ENCODE peak calls at places on chromosome 13, in four cellular contexts. Z is H1, D is HepG2, V is K562. A is an unnamed sample.
A peak's percentile ranks its signal among the peaks of the same experiment; 100 is the strongest.

GRCh38 chr13:91105270-91105669 is 242.2 kb upstream of the MIR17HG start:
- DNase-seq in D (no peak), V (no peak), Z (no peak), A (no peak)

GRCh38 chr13:32824061-32824460 is 192.2 kb upstream of the KL start:
- DNase-seq in D (no peak), Z (no peak), V (no peak), A (no peak)

GRCh38 chr13:110448230-110448629 is 113.3 kb downstream of the RAB20 start:
- DNase-seq in V (no peak), Z (no peak), D (no peak), A (no peak)

GRCh38 chr13:30830638-30830965 is 75.5 kb upstream of the MEDAG start:
- DNase-seq in V (no peak), Z (no peak), D (no peak), A (no peak)

GRCh38 chr13:61148691-61149332 is 266.8 kb downstream of the PCDH20 start:
- DNase-seq in Z (no peak), D (no peak), V (no peak), A (no peak)

GRCh38 chr13:29964181-29964845 is 113.9 kb upstream of the UBL3 start:
- DNase-seq in D (no peak), V (peak; percentile 3), Z (no peak), A (peak; percentile 86)

GRCh38 chr13:29505950-29506349 is 89.5 kb downstream of the SLC7A1 start:
- DNase-seq in V (no peak), D (no peak), Z (no peak), A (no peak)

GRCh38 chr13:39324806-39325311 is 278.1 kb downstream of the LHFPL6 start:
- DNase-seq in Z (no peak), V (no peak), D (no peak), A (no peak)

GRCh38 chr13:46492946-46493345 is 60.0 kb upstream of the LRCH1 start:
- DNase-seq in Z (no peak), V (peak; percentile 41), D (peak; percentile 22), A (peak; percentile 77)

GRCh38 chr13:29369060-29369743 is 226.3 kb downstream of the SLC7A1 start:
- DNase-seq in V (peak; percentile 18), Z (no peak), D (peak; percentile 44), A (peak; percentile 81)

GRCh38 chr13:46721054-46721453 is 75.9 kb downstream of the ESD start:
- DNase-seq in Z (no peak), V (peak; percentile 50), D (peak; percentile 33), A (peak; percentile 73)

GRCh38 chr13:101529419-101529818 is 76.9 kb downstream of the ITGBL1 start:
- DNase-seq in V (no peak), D (no peak), Z (no peak), A (no peak)

GRCh38 chr13:109786457-109787134 is at the start of gene IRS2:
- DNase-seq in V (peak; percentile 91), Z (peak; percentile 89), D (no peak), A (peak; percentile 93)

GRCh38 chr13:106349080-106349841 is 186.2 kb downstream of the EFNB2 start:
- DNase-seq in D (no peak), Z (peak; percentile 57), V (no peak), A (peak; percentile 62)

GRCh38 chr13:114080739-114081561 is 51.5 kb downstream of the RASA3 start:
- DNase-seq in V (no peak), D (no peak), Z (no peak), A (no peak)

GRCh38 chr13:49652691-49653305 is 24.5 kb downstream of the ARL11 start:
- DNase-seq in D (peak; percentile 70), Z (peak; percentile 52), V (peak; percentile 64), A (peak; percentile 85)

GRCh38 chr13:94701313-94702180 is 10.8 kb downstream of the SOX21 start:
- DNase-seq in Z (peak; percentile 60), D (no peak), V (no peak), A (peak; percentile 43)

GRCh38 chr13:27172495-27172842 is 858 bp upstream of the USP12 start:
- DNase-seq in V (peak; percentile 40), Z (no peak), D (no peak), A (no peak)
- H3K27ac ChIP-seq in V (peak overlapping the region; percentile 83), Z (no peak overlapping the region), D (no peak overlapping the region), A (peak overlapping the region; percentile 92)

DNA sequence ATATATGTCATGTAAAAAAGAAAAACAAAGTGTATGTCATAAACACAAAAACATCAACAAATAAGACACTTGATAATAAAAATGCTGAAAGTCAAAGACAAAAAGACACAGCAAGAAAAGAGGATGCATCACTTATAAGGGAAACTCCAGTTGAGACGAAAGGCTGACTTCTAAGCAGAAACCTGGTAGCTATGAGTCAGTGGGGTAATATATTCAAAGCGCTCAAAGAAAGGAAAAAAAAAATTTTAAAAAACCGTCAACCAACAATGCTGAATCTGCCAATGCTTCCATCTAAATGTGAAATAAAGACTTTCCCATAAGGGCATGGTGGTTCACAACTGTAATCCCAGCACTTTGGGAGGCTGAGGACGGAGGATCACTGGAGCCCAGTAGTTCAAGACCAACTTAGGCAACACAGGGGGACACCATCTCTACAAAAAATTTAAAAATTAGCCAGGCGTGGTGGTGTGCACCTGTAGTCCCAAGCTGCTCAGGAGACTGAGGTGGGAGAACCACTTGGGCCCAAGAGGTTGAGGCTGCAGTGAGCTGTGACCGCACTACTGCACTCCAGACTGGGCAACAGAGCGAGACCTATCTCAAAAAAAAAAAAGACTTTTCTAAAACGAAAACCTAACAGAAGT is 24.0 kb downstream of the USP12 start:
- DNase-seq in V (no peak), D (no peak), Z (no peak), A (no peak)
- TF ChIP-seq CREB1 in V (no peak), D (no peak), Z (no peak), A (no peak)

GRCh38 chr13:36920612-36921185 is 661 bp upstream of the SMAD9 start:
- DNase-seq in D (no peak), V (no peak), Z (no peak), A (peak; percentile 38)
- H3K4me3 ChIP-seq in D (peak overlapping the region; percentile 44), V (no peak overlapping the region), Z (peak overlapping the region; percentile 37), A (peak overlapping the region; percentile 62)

GRCh38 chr13:97272526-97272925 is 50.4 kb downstream of the MBNL2 start:
- DNase-seq in D (no peak), Z (no peak), V (no peak), A (no peak)
- H3K27ac ChIP-seq in D (peak overlapping the region; percentile 86), Z (no peak overlapping the region), V (no peak overlapping the region), A (no peak overlapping the region)

DNA sequence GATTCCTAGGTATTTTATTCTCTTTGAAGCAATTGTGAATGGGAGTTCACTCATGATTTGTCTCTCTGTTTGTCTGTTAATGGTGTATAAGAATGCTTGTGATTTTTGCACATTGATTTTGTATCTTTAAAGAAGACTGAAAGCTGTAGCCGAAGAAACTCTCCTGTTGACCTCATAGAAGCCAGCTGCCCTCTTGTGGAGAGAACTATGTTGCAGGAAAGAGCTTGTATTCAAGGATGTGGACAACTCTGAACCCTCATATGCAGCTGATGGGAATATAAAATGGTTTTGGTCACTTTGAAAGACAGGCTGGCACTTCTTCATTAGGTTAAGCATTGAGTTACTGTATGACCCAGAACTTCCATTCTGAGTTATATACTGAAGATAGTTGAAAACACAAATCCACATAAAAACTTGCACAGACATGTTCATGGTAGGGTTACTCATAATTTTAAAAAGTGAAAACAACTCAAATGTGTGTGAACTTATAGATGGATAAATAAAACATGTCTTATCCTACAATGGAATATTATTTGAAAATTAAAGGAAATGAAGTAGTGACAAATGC is 65.8 kb upstream of the SLITRK6 start:
- DNase-seq in Z (no peak), D (peak; percentile 6), V (peak; percentile 1), A (peak; percentile 78)
- TF ChIP-seq CREB1 in Z (no peak), D (no peak), V (no peak), A (no peak)

GRCh38 chr13:36028359-36028758 is 102.8 kb downstream of the DCLK1 start:
- DNase-seq in V (no peak), Z (no peak), D (no peak), A (no peak)

GRCh38 chr13:36030670-36031331 is 100.4 kb downstream of the DCLK1 start:
- DNase-seq in Z (no peak), V (no peak), D (no peak), A (peak; percentile 27)

GRCh38 chr13:36031490-36031889 is 99.7 kb downstream of the DCLK1 start:
- DNase-seq in Z (no peak), D (no peak), V (no peak), A (no peak)

GRCh38 chr13:36026556-36026955 is 104.6 kb downstream of the DCLK1 start:
- DNase-seq in Z (no peak), D (no peak), V (no peak), A (no peak)

DNA sequence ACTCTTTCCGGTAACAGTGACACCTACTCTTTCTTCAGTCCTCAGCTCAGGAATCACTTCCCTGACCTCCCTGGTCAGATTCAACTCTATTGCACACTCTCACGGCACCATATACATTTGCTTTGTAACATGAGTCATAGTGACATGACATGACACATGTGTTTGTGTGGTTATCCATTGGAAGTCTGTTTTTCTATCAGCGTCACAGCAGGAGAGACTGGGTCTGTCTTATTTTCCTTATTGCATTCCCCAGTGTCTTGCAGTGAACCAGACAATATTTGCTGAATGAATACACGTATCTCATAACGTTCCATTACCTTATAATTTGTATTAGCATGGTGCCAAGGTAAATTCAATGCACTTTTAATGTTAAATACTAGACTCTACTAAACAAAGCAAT is 102.0 kb downstream of the DCLK1 start:
- DNase-seq in D (no peak), Z (no peak), V (no peak), A (no peak)
- H3K4me3 ChIP-seq in D (no peak overlapping the region), Z (no peak overlapping the region), V (no peak overlapping the region), A (no peak overlapping the region)

DNA sequence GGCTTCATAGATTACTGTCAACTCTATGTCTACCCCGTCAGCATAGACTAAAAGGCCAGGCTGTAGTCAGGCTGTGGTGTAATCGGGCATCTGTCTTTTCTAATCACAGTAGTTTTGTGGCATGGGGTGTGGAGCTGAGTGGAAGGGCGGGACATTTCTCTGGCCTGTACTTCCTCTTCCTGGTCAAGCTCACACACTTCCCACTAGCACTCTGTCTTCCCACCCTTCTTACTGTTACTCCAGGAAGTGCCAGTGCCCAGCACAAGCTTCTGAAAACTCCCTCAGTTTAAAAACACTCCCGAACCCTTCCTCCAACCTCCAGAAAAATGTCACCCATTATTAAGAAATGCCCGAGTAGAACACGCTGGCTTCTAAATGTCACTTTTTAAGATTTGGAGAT is 229.8 kb downstream of the KLF5 start:
- DNase-seq in V (no peak), D (no peak), Z (no peak), A (no peak)
- H3K27ac ChIP-seq in V (no peak overlapping the region), D (no peak overlapping the region), Z (no peak overlapping the region), A (no peak overlapping the region)

A was measured in GM23338.